ENCODE peak calls at places on chromosomes 3 and 15, in four cellular contexts. N, T, E and G are unnamed samples.

GRCh38 chr3:122890077-122890484 is 95.2 kb downstream of the SLC49A4 start:
- DNase-seq in N (peak), T (peak), E (peak), G (no peak)

GRCh38 chr15:34318277-34319079 is 19.1 kb downstream of the SLC12A6 start:
- DNase-seq in N (peak), T (peak), E (peak), G (no peak)

GRCh38 chr3:9172851-9173320 is 76.6 kb downstream of the SRGAP3 start:
- DNase-seq in N (no peak), T (no peak), E (peak), G (no peak)

GRCh38 chr3:185406127-185406620 is 43.2 kb downstream of the MAP3K13 start:
- DNase-seq in N (no peak), T (no peak), E (no peak), G (no peak)

GRCh38 chr15:52392008-52392687 is 96.5 kb upstream of the MYO5C start:
- DNase-seq in N (no peak), T (no peak), E (peak), G (no peak)

GRCh38 chr3:113747719-113748046 is 848 bp downstream of the ATP6V1A start:
- DNase-seq in N (no peak), T (no peak), E (no peak), G (no peak)

GRCh38 chr3:103517013-103517412 is 1082.2 kb downstream of the ZPLD1 start:
- DNase-seq in N (no peak), T (no peak), E (no peak), G (no peak)

GRCh38 chr15:91291673-91292072 is 191.6 kb downstream of the SV2B start:
- DNase-seq in N (no peak), T (no peak), E (no peak), G (no peak)

GRCh38 chr15:83209333-83209732 is 1.7 kb upstream of the HDGFL3 start:
- DNase-seq in N (no peak), T (no peak), E (no peak), G (no peak)

GRCh38 chr3:47799733-47800132 is 3.2 kb upstream of the DHX30 start:
- DNase-seq in N (no peak), T (no peak), E (no peak), G (no peak)

GRCh38 chr3:127925384-127925783 is 10.4 kb downstream of the KBTBD12 start:
- DNase-seq in N (no peak), T (no peak), E (no peak), G (no peak)